ENCODE peak calls at places on chromosomes 16 and 17, in six cellular contexts. Y is hepatocyte; Z is mucosa of descending colon; L is upper lobe of right lung; I is OCI-LY7; J is CD8-positive, alpha-beta T cell. E is an unnamed sample. For H3K4me1, the result is how much of the 10 kb centered on the place peaks cover.

GRCh38 chr17:32625971-32626370 is 139.2 kb downstream of the CDK5R1 start:
- DNase-seq in Z (no peak), I (no peak), J (no peak), Y (no peak), L (no peak), E (no peak)

GRCh38 chr17:75908201-75908600 is 3.5 kb upstream of the MRPL38 start:
- DNase-seq in L (peak), J (no peak), Z (no peak), Y (no peak), I (no peak), E (peak)

GRCh38 chr16:49276646-49277385 is 4.8 kb downstream of the CBLN1 start:
- DNase-seq in L (no peak), J (no peak), Z (no peak), I (no peak), Y (no peak), E (no peak)

GRCh38 chr17:7592422-7593021 is 2.6 kb upstream of the SOX15 start:
- DNase-seq in L (no peak), I (no peak), Y (no peak), J (no peak), Z (no peak), E (no peak)

GRCh38 chr16:12060751-12061150 is 84.2 kb downstream of the SNX29 start:
- DNase-seq in L (peak), Z (no peak), I (no peak), J (no peak), Y (no peak), E (no peak)

GRCh38 chr16:48003226-48003907 is 152.4 kb downstream of the ABCC12 start:
- DNase-seq in Z (no peak), J (no peak), L (no peak), I (no peak), Y (no peak), E (no peak)

GRCh38 chr17:11097121-11097520 is 143.9 kb upstream of the SHISA6 start:
- DNase-seq in L (no peak), Y (no peak), I (no peak), J (no peak), Z (no peak), E (no peak)

GRCh38 chr17:44353656-44354331 is 8.7 kb downstream of the GRN start:
- DNase-seq in Z (peak), J (no peak), Y (peak), I (no peak), L (peak), E (peak)

GRCh38 chr16:68421076-68421475 is 27.2 kb downstream of the SMPD3 start:
- DNase-seq in J (no peak), Y (no peak), L (no peak), I (no peak), Z (no peak), E (no peak)

GRCh38 chr17:38943607-38944006 is 18.2 kb downstream of the LASP1NB start:
- DNase-seq in Y (no peak), J (no peak), L (no peak), Z (no peak), I (peak), E (no peak)

DNA sequence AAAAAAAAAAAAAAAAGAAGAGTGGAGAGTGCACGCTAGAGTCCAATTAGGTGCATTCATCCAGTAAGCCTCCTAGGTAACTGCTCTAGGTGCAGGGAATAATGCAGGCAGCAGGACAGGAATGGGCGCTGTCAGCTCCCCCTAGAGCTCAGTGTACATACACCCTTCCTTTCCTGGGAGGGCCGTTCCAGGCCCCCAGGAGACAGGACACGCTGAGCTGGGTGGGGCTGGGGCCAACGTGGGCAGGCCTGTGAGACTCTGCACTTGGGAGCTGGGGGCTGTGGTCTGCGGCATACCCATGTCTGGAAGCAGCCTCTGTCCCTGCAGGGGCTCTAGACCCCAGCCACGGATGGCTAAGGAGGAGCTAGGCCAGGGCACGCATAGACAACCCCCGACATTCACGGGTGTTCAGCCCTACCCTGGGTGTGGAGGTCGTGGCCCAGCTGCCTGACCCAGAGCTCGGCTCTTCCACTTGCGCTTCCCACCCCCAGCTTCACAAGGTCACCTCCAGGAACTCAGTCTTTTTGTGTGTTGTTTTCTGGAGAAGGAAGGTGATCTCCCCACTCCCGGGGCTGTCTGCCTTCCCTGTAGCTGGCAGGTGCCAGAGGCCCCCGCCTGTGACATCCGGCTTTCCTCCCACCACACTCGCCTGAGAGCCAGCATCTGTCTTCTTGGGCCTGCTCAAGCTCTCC is 985 bp upstream of the ANTKMT start:
- DNase-seq in I (peak), Y (no peak), L (no peak), J (no peak), Z (peak), E (peak)
- TF ChIP-seq CTCF in I (no peak), Y (no peak), L (peak), J (no peak), Z (no peak), E (peak)

GRCh38 chr16:27402569-27402963 is 592 bp downstream of the IL21R start:
- DNase-seq in I (no peak), J (no peak), Y (no peak), Z (no peak), L (no peak), E (no peak)
- H3K4me1 ChIP-seq in I (half or more), J (half or more), Y (under half), Z (under half), L (under half), E (under half)

GRCh38 chr17:79490530-79490929 is 120.3 kb downstream of the RBFOX3 start:
- DNase-seq in Y (no peak), Z (no peak), L (no peak), I (no peak), J (no peak), E (no peak)
- H3K4me3 ChIP-seq in Y (no peak), Z (no peak), L (no peak), I (no peak), J (no peak), E (no peak)

DNA sequence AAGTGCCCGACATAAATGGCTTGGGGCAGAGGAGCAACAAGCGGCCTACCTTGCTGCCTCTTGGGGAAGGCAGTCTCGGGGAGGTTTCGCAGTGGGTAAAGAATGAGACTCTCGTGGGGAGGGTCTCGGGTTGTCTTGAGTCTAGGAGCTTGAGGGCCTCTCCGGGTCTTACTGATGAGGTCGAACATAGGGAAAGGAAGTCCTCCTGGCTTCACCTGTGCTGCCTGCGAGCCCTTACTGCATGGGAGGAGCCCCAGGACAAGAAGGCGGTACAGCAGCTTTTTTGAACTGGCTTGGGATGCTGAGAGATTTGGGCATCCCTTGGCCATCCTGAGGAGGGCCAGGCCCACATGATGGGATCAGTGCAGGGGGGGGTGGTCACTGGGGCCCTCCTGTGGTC is 71.4 kb downstream of the SPECC1 start:
- DNase-seq in L (no peak), Z (no peak), I (no peak), J (no peak), Y (no peak), E (no peak)
- TF ChIP-seq CTCF in L (no peak), Z (no peak), I (no peak), J (no peak), Y (no peak), E (no peak)

GRCh38 chr17:80253631-80254395 is 6.8 kb upstream of the RNF213 start:
- DNase-seq in I (no peak), L (no peak), Y (no peak), J (no peak), Z (peak), E (no peak)
- H3K4me1 ChIP-seq in I (under half), L (under half), Y (under half), J (under half), Z (under half), E (under half)

DNA sequence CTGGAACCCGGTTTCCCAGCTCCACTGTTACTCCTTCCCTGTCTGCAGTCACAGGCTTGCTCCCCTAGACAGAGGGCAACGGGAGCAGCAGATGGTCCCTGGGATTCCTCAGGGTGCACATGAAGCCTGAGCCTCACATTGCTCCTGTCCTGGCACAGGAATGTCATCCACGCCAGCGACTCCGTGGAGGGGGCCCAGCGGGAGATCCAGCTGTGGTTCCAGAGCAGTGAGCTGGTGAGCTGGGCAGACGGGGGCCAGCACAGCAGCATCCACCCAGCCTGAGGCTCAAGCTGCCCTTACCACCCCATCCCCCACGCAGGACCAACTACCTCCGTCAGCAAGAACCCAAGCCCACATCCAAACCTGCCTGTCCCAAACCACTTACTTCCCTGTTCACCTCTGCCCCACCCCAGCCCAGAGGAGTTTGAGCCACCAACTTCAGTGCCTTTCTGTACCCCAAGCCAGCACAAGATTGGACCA is 1.6 kb upstream of the DECR2 start:
- DNase-seq in L (no peak), I (no peak), J (no peak), Y (no peak), Z (peak), E (no peak)
- H3K4me3 ChIP-seq in L (peak), I (peak), J (no peak), Y (no peak), Z (no peak), E (no peak)

DNA sequence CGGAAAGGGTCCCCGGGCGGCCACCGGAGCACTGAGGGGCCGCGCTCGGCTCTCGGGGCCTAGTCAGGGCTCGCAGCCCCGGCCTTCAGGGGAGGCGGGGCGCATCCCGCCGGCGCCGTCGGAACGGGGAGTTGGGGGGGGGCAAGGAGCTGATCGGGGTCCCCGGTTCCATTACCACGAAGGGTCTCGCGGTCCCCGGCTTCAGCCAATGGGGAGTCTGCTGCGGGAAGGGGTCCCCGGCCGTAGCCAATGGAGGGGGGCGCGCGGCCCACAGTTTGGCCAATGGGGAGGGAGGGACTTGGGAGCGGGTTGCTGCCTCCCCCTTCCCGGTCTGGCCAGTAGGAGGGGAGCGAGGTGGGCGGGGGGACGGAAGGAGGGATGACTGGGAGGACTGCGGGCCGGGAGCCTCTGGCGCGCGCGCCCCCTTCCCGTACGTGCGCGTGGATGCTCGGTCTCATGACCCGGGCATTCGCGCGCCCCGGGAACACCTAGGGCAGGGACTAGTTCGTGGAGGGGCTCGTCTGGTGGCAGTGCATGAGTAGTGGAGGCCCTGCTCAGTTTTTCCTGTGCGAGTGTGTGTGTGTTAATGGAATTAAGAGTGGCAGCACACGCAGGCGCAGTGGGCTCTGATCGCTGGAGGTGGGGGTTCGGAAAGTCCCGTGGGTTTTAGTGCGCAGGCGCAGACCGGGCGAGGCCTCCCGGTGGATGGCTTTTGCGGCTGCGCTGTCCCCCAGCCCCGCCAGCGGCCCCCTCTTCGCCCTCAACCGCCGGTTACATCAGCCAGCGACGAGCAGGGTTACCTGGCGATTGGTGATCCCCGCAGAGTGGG is 1.1 kb downstream of the ATXN2L start:
- DNase-seq in I (peak), L (peak), Z (peak), J (peak), Y (peak), E (peak)
- TF ChIP-seq CTCF in I (peak), L (peak), Z (peak), J (peak), Y (peak), E (no peak)

GRCh38 chr17:78142113-78142861 is 3.9 kb upstream of the C17orf99 start:
- DNase-seq in I (no peak), J (no peak), L (peak), Z (peak), Y (peak), E (no peak)

GRCh38 chr17:78141437-78142112 is 4.6 kb upstream of the C17orf99 start:
- DNase-seq in I (no peak), Z (peak), Y (no peak), J (no peak), L (no peak), E (no peak)

GRCh38 chr17:78144736-78145641 is 1.2 kb upstream of the C17orf99 start:
- DNase-seq in Y (no peak), J (no peak), I (no peak), L (peak), Z (peak), E (no peak)

GRCh38 chr17:78144146-78144719 is 2.0 kb upstream of the C17orf99 start:
- DNase-seq in I (no peak), Z (peak), L (peak), J (no peak), Y (peak), E (no peak)

GRCh38 chr17:78143214-78144145 is 2.7 kb upstream of the C17orf99 start:
- DNase-seq in I (no peak), Y (no peak), L (no peak), J (no peak), Z (no peak), E (no peak)
- H3K4me1 ChIP-seq in I (under half), Y (under half), L (under half), J (half or more), Z (half or more), E (under half)

GRCh38 chr17:981292-981658 is 1.7 kb upstream of the NXN start:
- DNase-seq in Z (no peak), I (no peak), L (no peak), J (no peak), Y (no peak), E (no peak)
- H3K4me3 ChIP-seq in Z (no peak), I (no peak), L (no peak), J (no peak), Y (no peak), E (no peak)

DNA sequence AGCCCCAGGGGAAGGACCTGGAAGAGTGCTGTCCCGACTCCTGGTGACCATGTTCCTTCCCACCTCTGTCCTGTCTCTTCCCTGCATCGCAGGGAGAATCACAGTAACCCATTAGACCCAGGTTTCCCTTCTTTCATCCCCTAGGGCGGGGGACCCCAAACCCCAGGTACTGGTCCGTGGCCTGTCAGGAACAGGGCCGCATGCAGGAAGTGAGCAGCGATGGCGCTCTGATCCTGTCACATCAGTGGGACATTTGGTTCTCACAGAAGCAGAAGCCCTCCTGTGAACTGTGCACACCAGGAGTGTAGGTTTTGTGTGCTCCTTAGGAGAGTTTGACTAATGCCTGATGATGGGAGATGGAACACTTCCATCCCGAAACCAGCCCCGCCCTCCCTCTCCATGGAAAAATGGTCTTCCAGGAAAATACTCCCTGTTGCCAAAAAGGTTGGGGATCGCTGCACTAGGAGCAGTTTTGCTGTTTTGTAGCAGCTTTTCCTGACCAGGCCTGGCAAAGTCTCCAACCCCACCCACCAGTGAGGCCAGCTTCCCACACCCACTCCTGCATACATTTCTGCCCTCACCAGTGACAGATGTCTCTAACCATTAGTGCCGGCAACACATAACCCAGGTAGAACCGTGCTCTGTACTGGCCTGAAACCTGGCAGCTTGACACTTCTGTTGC is 10.5 kb downstream of the MNT start:
- DNase-seq in Z (no peak), J (no peak), Y (no peak), L (no peak), I (no peak), E (no peak)
- TF ChIP-seq CTCF in Z (no peak), J (no peak), Y (no peak), L (no peak), I (no peak), E (no peak)

E was measured in Caco-2.